ENCODE peak calls at places on chromosomes 4 and X, in seven cellular contexts. One of them, this sample, is unnamed.

GRCh38 chrX:18543738-18544137 is 118.3 kb downstream of the CDKL5 start:
- DNase-seq in Peyer's patch: no peak
- DNase-seq in CD8-positive, alpha-beta T cell: no peak
- DNase-seq in fibroblast of mammary gland: no peak
- DNase-seq in fibroblast of the aortic adventitia: no peak
- DNase-seq in H1: no peak
- DNase-seq in spleen: no peak
- DNase-seq in this sample: no peak

GRCh38 chr4:186227744-186228513 is 622 bp downstream of the KLKB1 start:
- DNase-seq in Peyer's patch: no peak
- DNase-seq in CD8-positive, alpha-beta T cell: no peak
- DNase-seq in fibroblast of mammary gland: no peak
- DNase-seq in fibroblast of the aortic adventitia: no peak
- DNase-seq in H1: no peak
- DNase-seq in spleen: no peak
- DNase-seq in this sample: no peak

GRCh38 chr4:153471691-153472080 is 5.5 kb downstream of the TMEM131L start:
- DNase-seq in Peyer's patch: no peak
- DNase-seq in CD8-positive, alpha-beta T cell: no peak
- DNase-seq in fibroblast of mammary gland: no peak
- DNase-seq in fibroblast of the aortic adventitia: peak; percentile 25
- DNase-seq in H1: no peak
- DNase-seq in spleen: no peak
- DNase-seq in this sample: no peak

GRCh38 chr4:5086535-5086934 is 35.3 kb downstream of the STK32B start:
- DNase-seq in Peyer's patch: no peak
- DNase-seq in CD8-positive, alpha-beta T cell: no peak
- DNase-seq in fibroblast of mammary gland: no peak
- DNase-seq in fibroblast of the aortic adventitia: no peak
- DNase-seq in H1: no peak
- DNase-seq in spleen: no peak
- DNase-seq in this sample: no peak

GRCh38 chr4:38453253-38453881 is 210.6 kb upstream of the KLF3 start:
- DNase-seq in Peyer's patch: no peak
- DNase-seq in CD8-positive, alpha-beta T cell: no peak
- DNase-seq in fibroblast of mammary gland: no peak
- DNase-seq in fibroblast of the aortic adventitia: no peak
- DNase-seq in H1: no peak
- DNase-seq in spleen: no peak
- DNase-seq in this sample: no peak

GRCh38 chr4:87044511-87045369 is 109.9 kb downstream of the AFF1 start:
- DNase-seq in Peyer's patch: no peak
- DNase-seq in CD8-positive, alpha-beta T cell: no peak
- DNase-seq in fibroblast of mammary gland: no peak
- DNase-seq in fibroblast of the aortic adventitia: peak; percentile 52
- DNase-seq in H1: no peak
- DNase-seq in spleen: no peak
- DNase-seq in this sample: no peak

GRCh38 chrX:11647048-11647650 is 18.6 kb downstream of the ARHGAP6 start:
- DNase-seq in Peyer's patch: no peak
- DNase-seq in CD8-positive, alpha-beta T cell: no peak
- DNase-seq in fibroblast of mammary gland: no peak
- DNase-seq in fibroblast of the aortic adventitia: no peak
- DNase-seq in H1: no peak
- DNase-seq in spleen: no peak
- DNase-seq in this sample: no peak

GRCh38 chrX:27583976-27584375 is 6.2 kb upstream of the DCAF8L2 start:
- DNase-seq in Peyer's patch: no peak
- DNase-seq in CD8-positive, alpha-beta T cell: no peak
- DNase-seq in fibroblast of mammary gland: no peak
- DNase-seq in fibroblast of the aortic adventitia: peak; percentile 23
- DNase-seq in H1: no peak
- DNase-seq in spleen: no peak
- DNase-seq in this sample: no peak

GRCh38 chr4:20353646-20354045 is 101.9 kb downstream of the SLIT2 start:
- DNase-seq in Peyer's patch: no peak
- DNase-seq in CD8-positive, alpha-beta T cell: no peak
- DNase-seq in fibroblast of mammary gland: no peak
- DNase-seq in fibroblast of the aortic adventitia: no peak
- DNase-seq in H1: no peak
- DNase-seq in spleen: no peak
- DNase-seq in this sample: no peak

GRCh38 chrX:23503835-23504539 is 163.3 kb upstream of the PRDX4 start:
- DNase-seq in Peyer's patch: peak; percentile 78
- DNase-seq in CD8-positive, alpha-beta T cell: no peak
- DNase-seq in fibroblast of mammary gland: peak; percentile 87
- DNase-seq in fibroblast of the aortic adventitia: peak; percentile 63
- DNase-seq in H1: no peak
- DNase-seq in spleen: no peak
- DNase-seq in this sample: no peak

DNA sequence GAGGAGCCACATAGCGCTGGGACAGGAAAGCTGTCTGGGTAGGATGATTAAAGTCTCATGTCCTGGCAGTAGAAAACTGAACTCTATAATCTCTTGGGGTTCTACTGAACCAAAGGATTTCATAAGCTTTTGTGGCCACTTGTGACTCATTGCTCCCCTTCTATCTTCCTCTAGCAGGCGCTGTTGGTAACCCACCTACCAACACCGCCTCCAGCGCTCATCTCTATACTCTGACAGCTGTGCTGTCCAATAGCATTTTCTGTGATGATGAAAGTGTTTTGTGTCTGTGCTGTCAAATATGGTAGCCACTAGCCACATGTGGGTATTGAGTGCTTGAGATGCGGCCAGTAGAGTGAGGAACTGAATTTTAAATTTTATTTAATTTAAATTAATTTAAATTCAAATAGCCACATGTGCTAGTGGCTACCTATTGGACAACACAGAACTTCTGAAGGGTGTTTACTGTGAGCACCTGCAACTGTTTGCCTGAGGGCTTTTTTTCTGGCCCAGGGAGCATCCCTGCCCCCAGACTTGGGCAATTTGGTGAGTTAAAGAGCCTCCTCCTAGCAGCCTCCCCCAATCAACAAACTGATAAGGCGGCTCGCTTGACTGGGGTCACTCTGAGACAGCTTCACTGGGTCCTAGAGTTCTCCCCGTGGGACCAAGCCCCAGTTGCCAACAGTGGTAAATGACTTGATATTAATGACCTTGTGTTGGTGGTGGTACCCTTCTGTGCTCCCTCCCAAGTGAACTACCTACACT is 169.2 kb upstream of the ATP6AP2 start:
- DNase-seq in Peyer's patch: no peak
- DNase-seq in CD8-positive, alpha-beta T cell: no peak
- DNase-seq in fibroblast of mammary gland: no peak
- DNase-seq in fibroblast of the aortic adventitia: no peak
- DNase-seq in H1: no peak
- DNase-seq in spleen: no peak
- DNase-seq in this sample: no peak
- TF ChIP-seq CTCF in Peyer's patch: no peak
- TF ChIP-seq CTCF in CD8-positive, alpha-beta T cell: no peak
- TF ChIP-seq CTCF in fibroblast of mammary gland: no peak
- TF ChIP-seq CTCF in fibroblast of the aortic adventitia: no peak
- TF ChIP-seq CTCF in H1: peak; percentile 74
- TF ChIP-seq CTCF in spleen: no peak
- TF ChIP-seq CTCF in this sample: no peak

GRCh38 chr4:46648088-46648744 is 258.3 kb upstream of the GABRA2 start:
- DNase-seq in Peyer's patch: peak; percentile 58
- DNase-seq in CD8-positive, alpha-beta T cell: no peak
- DNase-seq in fibroblast of mammary gland: peak; percentile 20
- DNase-seq in fibroblast of the aortic adventitia: no peak
- DNase-seq in H1: peak; percentile 66
- DNase-seq in spleen: no peak
- DNase-seq in this sample: no peak
- TF ChIP-seq CTCF in Peyer's patch: peak; percentile 17
- TF ChIP-seq CTCF in CD8-positive, alpha-beta T cell: no peak
- TF ChIP-seq CTCF in fibroblast of mammary gland: peak; percentile 36
- TF ChIP-seq CTCF in fibroblast of the aortic adventitia: no peak
- TF ChIP-seq CTCF in H1: peak; percentile 87
- TF ChIP-seq CTCF in spleen: no peak
- TF ChIP-seq CTCF in this sample: no peak

GRCh38 chr4:26049447-26049846 is 135.4 kb downstream of the SMIM20 start:
- DNase-seq in Peyer's patch: no peak
- DNase-seq in CD8-positive, alpha-beta T cell: no peak
- DNase-seq in fibroblast of mammary gland: no peak
- DNase-seq in fibroblast of the aortic adventitia: no peak
- DNase-seq in H1: no peak
- DNase-seq in spleen: no peak
- DNase-seq in this sample: no peak

GRCh38 chr4:26048962-26049361 is 134.9 kb downstream of the SMIM20 start:
- DNase-seq in Peyer's patch: no peak
- DNase-seq in CD8-positive, alpha-beta T cell: no peak
- DNase-seq in fibroblast of mammary gland: peak; percentile 37
- DNase-seq in fibroblast of the aortic adventitia: no peak
- DNase-seq in H1: no peak
- DNase-seq in spleen: no peak
- DNase-seq in this sample: no peak

GRCh38 chr4:26047795-26048194 is 133.8 kb downstream of the SMIM20 start:
- DNase-seq in Peyer's patch: no peak
- DNase-seq in CD8-positive, alpha-beta T cell: no peak
- DNase-seq in fibroblast of mammary gland: no peak
- DNase-seq in fibroblast of the aortic adventitia: no peak
- DNase-seq in H1: no peak
- DNase-seq in spleen: no peak
- DNase-seq in this sample: no peak

GRCh38 chr4:26050212-26050643 is 136.2 kb downstream of the SMIM20 start:
- DNase-seq in Peyer's patch: no peak
- DNase-seq in CD8-positive, alpha-beta T cell: no peak
- DNase-seq in fibroblast of mammary gland: no peak
- DNase-seq in fibroblast of the aortic adventitia: no peak
- DNase-seq in H1: no peak
- DNase-seq in spleen: no peak
- DNase-seq in this sample: no peak

GRCh38 chr4:26048378-26048882 is 134.4 kb downstream of the SMIM20 start:
- DNase-seq in Peyer's patch: peak; percentile 55
- DNase-seq in CD8-positive, alpha-beta T cell: no peak
- DNase-seq in fibroblast of mammary gland: peak; percentile 95
- DNase-seq in fibroblast of the aortic adventitia: peak; percentile 96
- DNase-seq in H1: no peak
- DNase-seq in spleen: no peak
- DNase-seq in this sample: no peak
- TF ChIP-seq CTCF in Peyer's patch: no peak
- TF ChIP-seq CTCF in CD8-positive, alpha-beta T cell: no peak
- TF ChIP-seq CTCF in fibroblast of mammary gland: no peak
- TF ChIP-seq CTCF in fibroblast of the aortic adventitia: no peak
- TF ChIP-seq CTCF in H1: no peak
- TF ChIP-seq CTCF in spleen: no peak
- TF ChIP-seq CTCF in this sample: no peak

GRCh38 chr4:48943387-48943786 is 36.8 kb upstream of the OCIAD2 start:
- DNase-seq in Peyer's patch: no peak
- DNase-seq in CD8-positive, alpha-beta T cell: no peak
- DNase-seq in fibroblast of mammary gland: no peak
- DNase-seq in fibroblast of the aortic adventitia: no peak
- DNase-seq in H1: no peak
- DNase-seq in spleen: no peak
- DNase-seq in this sample: no peak
- TF ChIP-seq CTCF in Peyer's patch: peak; percentile 6
- TF ChIP-seq CTCF in CD8-positive, alpha-beta T cell: no peak
- TF ChIP-seq CTCF in fibroblast of mammary gland: peak; percentile 23
- TF ChIP-seq CTCF in fibroblast of the aortic adventitia: no peak
- TF ChIP-seq CTCF in H1: peak; percentile 83
- TF ChIP-seq CTCF in spleen: no peak
- TF ChIP-seq CTCF in this sample: no peak

DNA sequence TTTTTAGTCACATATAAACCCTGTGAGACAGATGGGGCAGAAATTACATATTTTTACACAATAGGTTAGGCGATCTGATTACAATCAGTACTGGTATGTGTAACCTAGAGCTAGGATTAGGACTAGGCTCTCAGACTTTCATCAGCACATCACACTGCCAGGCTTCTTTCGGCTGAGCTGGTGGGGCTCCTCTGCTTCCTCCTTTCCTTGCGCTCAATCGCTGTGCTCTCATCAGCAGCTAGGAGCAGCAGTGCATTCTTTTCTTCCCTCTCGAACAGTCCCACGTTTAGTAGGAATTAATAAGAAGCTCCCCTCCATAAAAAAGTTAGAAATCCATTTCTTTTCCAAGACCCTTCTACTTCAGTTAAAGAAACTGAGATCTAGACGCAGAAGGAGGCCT is 350.4 kb downstream of the SPRY1 start:
- DNase-seq in Peyer's patch: no peak
- DNase-seq in CD8-positive, alpha-beta T cell: no peak
- DNase-seq in fibroblast of mammary gland: no peak
- DNase-seq in fibroblast of the aortic adventitia: peak; percentile 8
- DNase-seq in H1: no peak
- DNase-seq in spleen: no peak
- DNase-seq in this sample: no peak
- TF ChIP-seq CTCF in Peyer's patch: no peak
- TF ChIP-seq CTCF in CD8-positive, alpha-beta T cell: no peak
- TF ChIP-seq CTCF in fibroblast of mammary gland: no peak
- TF ChIP-seq CTCF in fibroblast of the aortic adventitia: no peak
- TF ChIP-seq CTCF in H1: peak; percentile 33
- TF ChIP-seq CTCF in spleen: no peak
- TF ChIP-seq CTCF in this sample: no peak

GRCh38 chrX:70960728-70961127 is 29.8 kb upstream of the SLC7A3 start:
- DNase-seq in Peyer's patch: no peak
- DNase-seq in CD8-positive, alpha-beta T cell: no peak
- DNase-seq in fibroblast of mammary gland: no peak
- DNase-seq in fibroblast of the aortic adventitia: peak; percentile 4
- DNase-seq in H1: no peak
- DNase-seq in spleen: no peak
- DNase-seq in this sample: no peak
- TF ChIP-seq CTCF in Peyer's patch: no peak
- TF ChIP-seq CTCF in CD8-positive, alpha-beta T cell: no peak
- TF ChIP-seq CTCF in fibroblast of mammary gland: no peak
- TF ChIP-seq CTCF in fibroblast of the aortic adventitia: no peak
- TF ChIP-seq CTCF in H1: peak; percentile 39
- TF ChIP-seq CTCF in spleen: no peak
- TF ChIP-seq CTCF in this sample: no peak

GRCh38 chr4:150961566-150961965 is 53.5 kb downstream of the LRBA start:
- DNase-seq in Peyer's patch: no peak
- DNase-seq in CD8-positive, alpha-beta T cell: no peak
- DNase-seq in fibroblast of mammary gland: no peak
- DNase-seq in fibroblast of the aortic adventitia: no peak
- DNase-seq in H1: no peak
- DNase-seq in spleen: no peak
- DNase-seq in this sample: no peak

GRCh38 chr4:150964754-150965153 is 50.3 kb downstream of the LRBA start:
- DNase-seq in Peyer's patch: no peak
- DNase-seq in CD8-positive, alpha-beta T cell: no peak
- DNase-seq in fibroblast of mammary gland: no peak
- DNase-seq in fibroblast of the aortic adventitia: no peak
- DNase-seq in H1: no peak
- DNase-seq in spleen: no peak
- DNase-seq in this sample: no peak

GRCh38 chr4:150960079-150960478 is 55.0 kb downstream of the LRBA start:
- DNase-seq in Peyer's patch: no peak
- DNase-seq in CD8-positive, alpha-beta T cell: no peak
- DNase-seq in fibroblast of mammary gland: peak; percentile 62
- DNase-seq in fibroblast of the aortic adventitia: peak; percentile 27
- DNase-seq in H1: no peak
- DNase-seq in spleen: no peak
- DNase-seq in this sample: no peak

GRCh38 chr4:150962245-150962644 is 52.8 kb downstream of the LRBA start:
- DNase-seq in Peyer's patch: no peak
- DNase-seq in CD8-positive, alpha-beta T cell: no peak
- DNase-seq in fibroblast of mammary gland: no peak
- DNase-seq in fibroblast of the aortic adventitia: no peak
- DNase-seq in H1: no peak
- DNase-seq in spleen: no peak
- DNase-seq in this sample: no peak

GRCh38 chr4:150960818-150961217 is 54.3 kb downstream of the LRBA start:
- DNase-seq in Peyer's patch: no peak
- DNase-seq in CD8-positive, alpha-beta T cell: no peak
- DNase-seq in fibroblast of mammary gland: peak; percentile 47
- DNase-seq in fibroblast of the aortic adventitia: no peak
- DNase-seq in H1: peak; percentile 57
- DNase-seq in spleen: no peak
- DNase-seq in this sample: no peak
- TF ChIP-seq CTCF in Peyer's patch: peak; percentile 34
- TF ChIP-seq CTCF in CD8-positive, alpha-beta T cell: peak; percentile 42
- TF ChIP-seq CTCF in fibroblast of mammary gland: peak; percentile 71
- TF ChIP-seq CTCF in fibroblast of the aortic adventitia: peak; percentile 36
- TF ChIP-seq CTCF in H1: peak; percentile 56
- TF ChIP-seq CTCF in spleen: peak; percentile 19
- TF ChIP-seq CTCF in this sample: no peak